ENCODE peak calls at places on chromosomes 3 and 15, in four cellular contexts. L is GM12892, J is HepG2, W is K562. E is an unnamed sample.

GRCh38 chr3:71072288-71072687 is 511.2 kb downstream of the FOXP1 start:
- DNase-seq in J (no peak), W (no peak), L (no peak), E (no peak)

GRCh38 chr15:90750186-90750585 is 33.0 kb downstream of the BLM start:
- DNase-seq in J (no peak), L (no peak), W (no peak), E (no peak)

GRCh38 chr15:39028069-39028468 is 463.5 kb upstream of the RASGRP1 start:
- DNase-seq in L (no peak), J (no peak), W (no peak), E (no peak)

GRCh38 chr15:59941612-59942011 is 62.5 kb upstream of the FOXB1 start:
- DNase-seq in L (no peak), W (no peak), J (no peak), E (no peak)

GRCh38 chr3:178352300-178353021 is 183.8 kb upstream of the KCNMB2 start:
- DNase-seq in J (no peak), L (no peak), W (no peak), E (no peak)

GRCh38 chr3:196754215-196754937 is 14.7 kb downstream of the PAK2 start:
- DNase-seq in W (no peak), J (peak), L (no peak), E (no peak)

GRCh38 chr3:45499529-45499928 is 95.0 kb upstream of the LIMD1 start:
- DNase-seq in J (peak), W (no peak), L (no peak), E (no peak)

GRCh38 chr15:59399465-59400102 is 26.9 kb upstream of the MYO1E start:
- DNase-seq in J (no peak), W (no peak), L (peak), E (no peak)

GRCh38 chr3:35338186-35338585 is 301.1 kb upstream of the ARPP21 start:
- DNase-seq in J (no peak), L (no peak), W (no peak), E (no peak)

GRCh38 chr3:112001516-112001915 is 2.8 kb downstream of the TAGLN3 start:
- DNase-seq in L (no peak), J (no peak), W (no peak), E (no peak)

GRCh38 chr15:69762373-69763148 is 309.9 kb downstream of the RPLP1 start:
- DNase-seq in J (peak), L (no peak), W (no peak), E (no peak)

GRCh38 chr15:84654689-84655453 is 788 bp upstream of the WDR73 start:
- DNase-seq in L (no peak), W (peak), J (peak), E (peak)

GRCh38 chr3:127226451-127226850 is 33.5 kb downstream of the PRR23E start:
- DNase-seq in J (no peak), L (no peak), W (no peak), E (no peak)

GRCh38 chr15:74382004-74382816 is 14.8 kb upstream of the CYP11A1 start:
- DNase-seq in W (peak), L (peak), J (peak), E (peak)

GRCh38 chr3:170714151-170714550 is 128.3 kb upstream of the SLC7A14 start:
- DNase-seq in L (no peak), W (no peak), J (no peak), E (no peak)

GRCh38 chr3:10792208-10792607 is 23.8 kb upstream of the SLC6A11 start:
- DNase-seq in L (no peak), W (no peak), J (no peak), E (no peak)

GRCh38 chr15:74869726-74870407 is 3.3 kb downstream of the SCAMP2 start:
- DNase-seq in L (peak), J (no peak), W (no peak), E (peak)

GRCh38 chr15:64430000-64430735 is 30.2 kb upstream of the ZNF609 start:
- DNase-seq in W (peak), L (no peak), J (no peak), E (no peak)

GRCh38 chr3:124520970-124521369 is 209.3 kb upstream of the UMPS start:
- DNase-seq in W (no peak), L (no peak), J (peak), E (no peak)

GRCh38 chr3:190847423-190847822 is 15.1 kb downstream of the GMNC start:
- DNase-seq in J (no peak), W (no peak), L (no peak), E (no peak)

GRCh38 chr15:47887181-47887580 is 169.9 kb downstream of the SEMA6D start:
- DNase-seq in J (no peak), W (no peak), L (no peak), E (no peak)

GRCh38 chr15:47674576-47675232 is 42.6 kb upstream of the SEMA6D start:
- DNase-seq in W (no peak), J (no peak), L (no peak), E (no peak)

GRCh38 chr3:152400912-152401311 is 132.2 kb downstream of the MBNL1 start:
- DNase-seq in L (no peak), W (no peak), J (no peak), E (no peak)

GRCh38 chr15:36643551-36643950 is 64.1 kb downstream of the CDIN1 start:
- DNase-seq in L (no peak), W (no peak), J (no peak), E (no peak)

GRCh38 chr3:62149962-62150361 is 223.4 kb downstream of the FEZF2 start:
- DNase-seq in J (no peak), L (no peak), W (no peak), E (no peak)

GRCh38 chr15:73338058-73338457 is 30.7 kb downstream of the HCN4 start:
- DNase-seq in L (no peak), W (no peak), J (no peak), E (no peak)

GRCh38 chr3:21561472-21561871 is 189.5 kb downstream of the ZNF385D start:
- DNase-seq in L (no peak), J (no peak), W (no peak), E (no peak)

DNA sequence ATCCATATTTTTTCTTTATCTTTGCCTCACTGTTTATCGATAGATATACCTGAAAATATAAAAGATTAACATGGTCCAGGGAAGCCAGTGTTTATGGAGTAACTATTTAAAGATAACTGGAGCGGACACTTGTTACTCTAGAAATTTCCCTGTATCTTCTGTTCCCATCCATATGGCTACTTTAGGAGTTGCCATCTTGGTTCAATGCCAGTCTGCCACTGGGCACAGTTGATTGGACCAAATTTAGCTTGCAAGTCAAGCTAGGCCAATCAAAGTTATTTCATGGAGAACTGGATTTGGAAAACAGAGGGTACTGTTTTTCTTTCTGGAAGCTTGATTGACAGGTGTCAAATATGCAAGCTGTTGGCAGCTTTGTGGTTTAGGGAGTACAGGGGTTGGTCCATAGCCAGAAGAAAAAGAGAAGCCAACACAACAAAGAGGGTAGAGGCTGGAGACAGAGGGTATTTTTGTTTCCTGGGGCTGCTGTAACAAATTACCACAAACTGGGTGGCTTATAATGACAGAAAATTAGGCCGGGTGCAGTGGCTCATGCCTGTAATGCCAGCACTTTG is 33.4 kb upstream of the KLHL25 start:
- DNase-seq in L (no peak), W (no peak), J (no peak), E (no peak)
- TF ChIP-seq TAF1 in L (no peak), W (no peak), J (no peak), E (no peak)

GRCh38 chr15:52730163-52730562 is 51.0 kb upstream of the ATOSA start:
- DNase-seq in L (no peak), W (no peak), J (no peak), E (no peak)
- TF ChIP-seq TAF1 in L (no peak), W (no peak), J (no peak), E (no peak)

GRCh38 chr15:67097893-67098740 is 32.7 kb downstream of the SMAD3 start:
- DNase-seq in L (no peak), J (no peak), W (peak), E (no peak)
- TF ChIP-seq TAF1 in L (no peak), J (no peak), W (no peak), E (peak)

GRCh38 chr15:50675524-50676144 is 11.0 kb downstream of the TRPM7 start:
- DNase-seq in W (no peak), L (no peak), J (no peak), E (no peak)
- TF ChIP-seq TAF1 in W (no peak), L (no peak), J (no peak), E (no peak)

GRCh38 chr15:81914734-81915234 is 131.0 kb downstream of the MEX3B start:
- DNase-seq in J (no peak), W (no peak), L (no peak), E (no peak)
- TF ChIP-seq TAF1 in J (no peak), W (no peak), L (no peak), E (no peak)

GRCh38 chr3:142888099-142888483 is 792 bp downstream of the PCOLCE2 start:
- DNase-seq in L (no peak), J (no peak), W (no peak), E (no peak)
- TF ChIP-seq TAF1 in L (no peak), J (no peak), W (no peak), E (no peak)